ENCODE peak calls at places on chromosome 9, in seven cellular contexts. One of them, this sample, is unnamed.

GRCh38 chr9:7246917-7247538 is 489.3 kb downstream of the KDM4C start:
- DNase-seq in CD8-positive, alpha-beta T cell: no peak
- DNase-seq in fibroblast of lung: peak
- DNase-seq in H9: no peak
- DNase-seq in sigmoid colon: no peak
- DNase-seq in lower leg skin: no peak
- DNase-seq in GM23338: no peak
- DNase-seq in this sample: no peak

GRCh38 chr9:112249277-112249676 is 74.2 kb upstream of the SUSD1 start:
- DNase-seq in lower leg skin: no peak
- DNase-seq in fibroblast of lung: peak
- DNase-seq in CD8-positive, alpha-beta T cell: no peak
- DNase-seq in H9: no peak
- DNase-seq in sigmoid colon: no peak
- DNase-seq in GM23338: no peak
- DNase-seq in this sample: peak

GRCh38 chr9:99416007-99416406 is 193.9 kb downstream of the SEC61B start:
- DNase-seq in lower leg skin: no peak
- DNase-seq in H9: no peak
- DNase-seq in CD8-positive, alpha-beta T cell: no peak
- DNase-seq in GM23338: no peak
- DNase-seq in fibroblast of lung: peak
- DNase-seq in sigmoid colon: no peak
- DNase-seq in this sample: peak

GRCh38 chr9:114343471-114344187 is 14.0 kb downstream of the ORM2 start:
- DNase-seq in lower leg skin: no peak
- DNase-seq in H9: no peak
- DNase-seq in CD8-positive, alpha-beta T cell: no peak
- DNase-seq in sigmoid colon: no peak
- DNase-seq in GM23338: no peak
- DNase-seq in fibroblast of lung: no peak
- DNase-seq in this sample: no peak

GRCh38 chr9:112186695-112187094 is 11.6 kb upstream of the SUSD1 start:
- DNase-seq in GM23338: no peak
- DNase-seq in fibroblast of lung: no peak
- DNase-seq in sigmoid colon: no peak
- DNase-seq in CD8-positive, alpha-beta T cell: no peak
- DNase-seq in H9: no peak
- DNase-seq in lower leg skin: no peak
- DNase-seq in this sample: no peak

GRCh38 chr9:128020692-128021091 is 39.9 kb upstream of the EEIG1 start:
- DNase-seq in GM23338: peak
- DNase-seq in H9: peak
- DNase-seq in sigmoid colon: no peak
- DNase-seq in fibroblast of lung: no peak
- DNase-seq in CD8-positive, alpha-beta T cell: no peak
- DNase-seq in lower leg skin: no peak
- DNase-seq in this sample: no peak

GRCh38 chr9:115104908-115105307 is 13.0 kb downstream of the TNC start:
- DNase-seq in GM23338: no peak
- DNase-seq in CD8-positive, alpha-beta T cell: no peak
- DNase-seq in sigmoid colon: no peak
- DNase-seq in H9: no peak
- DNase-seq in fibroblast of lung: peak
- DNase-seq in lower leg skin: no peak
- DNase-seq in this sample: peak

GRCh38 chr9:129750010-129750409 is 2.8 kb downstream of the PTGES start:
- DNase-seq in CD8-positive, alpha-beta T cell: no peak
- DNase-seq in H9: no peak
- DNase-seq in fibroblast of lung: peak
- DNase-seq in GM23338: no peak
- DNase-seq in sigmoid colon: no peak
- DNase-seq in lower leg skin: peak
- DNase-seq in this sample: peak

GRCh38 chr9:111524731-111525055 is 286 bp upstream of the ZNF483 start:
- DNase-seq in GM23338: no peak
- DNase-seq in fibroblast of lung: no peak
- DNase-seq in H9: no peak
- DNase-seq in CD8-positive, alpha-beta T cell: no peak
- DNase-seq in lower leg skin: no peak
- DNase-seq in sigmoid colon: no peak
- DNase-seq in this sample: no peak

GRCh38 chr9:1702701-1703100 is 312.4 kb upstream of the SMARCA2 start:
- DNase-seq in sigmoid colon: no peak
- DNase-seq in CD8-positive, alpha-beta T cell: no peak
- DNase-seq in GM23338: no peak
- DNase-seq in fibroblast of lung: no peak
- DNase-seq in lower leg skin: no peak
- DNase-seq in H9: no peak
- DNase-seq in this sample: no peak

GRCh38 chr9:135809166-135809565 is 98.2 kb downstream of the CAMSAP1 start:
- DNase-seq in CD8-positive, alpha-beta T cell: no peak
- DNase-seq in H9: no peak
- DNase-seq in GM23338: no peak
- DNase-seq in sigmoid colon: no peak
- DNase-seq in fibroblast of lung: peak
- DNase-seq in lower leg skin: peak
- DNase-seq in this sample: peak

GRCh38 chr9:109779711-109780452 is at the start of gene PALM2AKAP2:
- DNase-seq in H9: peak
- DNase-seq in sigmoid colon: peak
- DNase-seq in fibroblast of lung: peak
- DNase-seq in GM23338: peak
- DNase-seq in CD8-positive, alpha-beta T cell: no peak
- DNase-seq in lower leg skin: peak
- DNase-seq in this sample: peak

GRCh38 chr9:124022201-124023121 is 10.9 kb downstream of the LHX2 start:
- DNase-seq in lower leg skin: no peak
- DNase-seq in H9: peak
- DNase-seq in GM23338: peak
- DNase-seq in sigmoid colon: no peak
- DNase-seq in fibroblast of lung: peak
- DNase-seq in CD8-positive, alpha-beta T cell: no peak
- DNase-seq in this sample: no peak

GRCh38 chr9:82202808-82203207 is 214.2 kb downstream of the SPATA31D1 start:
- DNase-seq in CD8-positive, alpha-beta T cell: no peak
- DNase-seq in H9: no peak
- DNase-seq in fibroblast of lung: peak
- DNase-seq in sigmoid colon: no peak
- DNase-seq in lower leg skin: no peak
- DNase-seq in GM23338: no peak
- DNase-seq in this sample: peak

GRCh38 chr9:127305450-127306226 is 41.1 kb downstream of the GARNL3 start:
- DNase-seq in CD8-positive, alpha-beta T cell: no peak
- DNase-seq in lower leg skin: no peak
- DNase-seq in sigmoid colon: no peak
- DNase-seq in H9: peak
- DNase-seq in GM23338: peak
- DNase-seq in fibroblast of lung: no peak
- DNase-seq in this sample: no peak

GRCh38 chr9:125238127-125238914 is 2.8 kb downstream of the HSPA5 start:
- DNase-seq in sigmoid colon: no peak
- DNase-seq in H9: no peak
- DNase-seq in CD8-positive, alpha-beta T cell: no peak
- DNase-seq in lower leg skin: no peak
- DNase-seq in fibroblast of lung: no peak
- DNase-seq in GM23338: no peak
- DNase-seq in this sample: no peak

GRCh38 chr9:116027096-116027495 is 126.5 kb upstream of the PAPPA start:
- DNase-seq in H9: no peak
- DNase-seq in sigmoid colon: no peak
- DNase-seq in GM23338: peak
- DNase-seq in CD8-positive, alpha-beta T cell: no peak
- DNase-seq in fibroblast of lung: peak
- DNase-seq in lower leg skin: no peak
- DNase-seq in this sample: peak

GRCh38 chr9:90300901-90301688 is 341.5 kb downstream of the DIRAS2 start:
- DNase-seq in lower leg skin: no peak
- DNase-seq in sigmoid colon: no peak
- DNase-seq in fibroblast of lung: peak
- DNase-seq in GM23338: no peak
- DNase-seq in CD8-positive, alpha-beta T cell: no peak
- DNase-seq in H9: no peak
- DNase-seq in this sample: peak

GRCh38 chr9:105413486-105414068 is 34.3 kb upstream of the FSD1L start:
- DNase-seq in lower leg skin: no peak
- DNase-seq in fibroblast of lung: peak
- DNase-seq in sigmoid colon: no peak
- DNase-seq in GM23338: peak
- DNase-seq in H9: peak
- DNase-seq in CD8-positive, alpha-beta T cell: no peak
- DNase-seq in this sample: peak
- TF ChIP-seq CTCF in lower leg skin: no peak
- TF ChIP-seq CTCF in fibroblast of lung: peak
- TF ChIP-seq CTCF in sigmoid colon: peak
- TF ChIP-seq CTCF in GM23338: peak
- TF ChIP-seq CTCF in H9: peak
- TF ChIP-seq CTCF in CD8-positive, alpha-beta T cell: no peak
- TF ChIP-seq CTCF in this sample: peak

GRCh38 chr9:35566417-35566816 is 38.6 kb upstream of the TESK1 start:
- DNase-seq in H9: no peak
- DNase-seq in CD8-positive, alpha-beta T cell: no peak
- DNase-seq in lower leg skin: no peak
- DNase-seq in GM23338: no peak
- DNase-seq in fibroblast of lung: peak
- DNase-seq in sigmoid colon: no peak
- DNase-seq in this sample: no peak
- TF ChIP-seq CTCF in H9: peak
- TF ChIP-seq CTCF in CD8-positive, alpha-beta T cell: no peak
- TF ChIP-seq CTCF in lower leg skin: no peak
- TF ChIP-seq CTCF in GM23338: peak
- TF ChIP-seq CTCF in fibroblast of lung: no peak
- TF ChIP-seq CTCF in sigmoid colon: no peak
- TF ChIP-seq CTCF in this sample: no peak

GRCh38 chr9:97848237-97848581 is 4.8 kb upstream of the FOXE1 start:
- DNase-seq in fibroblast of lung: no peak
- DNase-seq in lower leg skin: no peak
- DNase-seq in CD8-positive, alpha-beta T cell: no peak
- DNase-seq in GM23338: peak
- DNase-seq in sigmoid colon: no peak
- DNase-seq in H9: no peak
- DNase-seq in this sample: no peak
- TF ChIP-seq CTCF in fibroblast of lung: peak
- TF ChIP-seq CTCF in lower leg skin: no peak
- TF ChIP-seq CTCF in CD8-positive, alpha-beta T cell: no peak
- TF ChIP-seq CTCF in GM23338: peak
- TF ChIP-seq CTCF in sigmoid colon: no peak
- TF ChIP-seq CTCF in H9: peak
- TF ChIP-seq CTCF in this sample: peak

GRCh38 chr9:4970970-4971641 is 14.0 kb upstream of the JAK2 start:
- DNase-seq in CD8-positive, alpha-beta T cell: no peak
- DNase-seq in lower leg skin: no peak
- DNase-seq in GM23338: no peak
- DNase-seq in H9: no peak
- DNase-seq in fibroblast of lung: no peak
- DNase-seq in sigmoid colon: no peak
- DNase-seq in this sample: no peak

GRCh38 chr9:4979224-4979623 is 5.8 kb upstream of the JAK2 start:
- DNase-seq in CD8-positive, alpha-beta T cell: no peak
- DNase-seq in lower leg skin: no peak
- DNase-seq in H9: no peak
- DNase-seq in GM23338: no peak
- DNase-seq in fibroblast of lung: peak
- DNase-seq in sigmoid colon: no peak
- DNase-seq in this sample: no peak

GRCh38 chr9:4969130-4969529 is 15.9 kb upstream of the JAK2 start:
- DNase-seq in lower leg skin: no peak
- DNase-seq in fibroblast of lung: no peak
- DNase-seq in CD8-positive, alpha-beta T cell: no peak
- DNase-seq in GM23338: no peak
- DNase-seq in sigmoid colon: no peak
- DNase-seq in H9: no peak
- DNase-seq in this sample: no peak

GRCh38 chr9:4973246-4973645 is 11.8 kb upstream of the JAK2 start:
- DNase-seq in CD8-positive, alpha-beta T cell: no peak
- DNase-seq in sigmoid colon: no peak
- DNase-seq in H9: no peak
- DNase-seq in lower leg skin: no peak
- DNase-seq in GM23338: no peak
- DNase-seq in fibroblast of lung: peak
- DNase-seq in this sample: no peak

DNA sequence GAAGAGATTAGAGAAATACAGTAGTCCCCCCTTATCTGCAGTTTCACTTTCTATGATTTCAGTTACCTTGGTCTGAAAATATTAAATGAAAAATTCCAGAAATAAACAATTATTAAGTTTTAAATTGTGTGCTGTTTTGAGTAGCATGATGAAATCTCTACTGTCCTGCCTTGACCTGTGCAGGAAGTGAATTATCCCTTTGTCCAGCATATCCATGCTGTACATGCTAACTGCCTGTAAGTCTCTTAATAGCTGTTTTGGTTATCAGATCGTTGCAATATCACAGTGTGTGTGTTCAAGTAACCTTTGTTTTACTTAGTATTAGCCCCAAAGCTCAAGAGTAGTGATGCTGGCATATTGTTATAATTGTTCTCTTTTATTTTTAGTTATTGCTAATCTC is 11.2 kb upstream of the JAK2 start:
- DNase-seq in sigmoid colon: no peak
- DNase-seq in GM23338: no peak
- DNase-seq in fibroblast of lung: no peak
- DNase-seq in CD8-positive, alpha-beta T cell: no peak
- DNase-seq in H9: no peak
- DNase-seq in lower leg skin: no peak
- DNase-seq in this sample: no peak
- TF ChIP-seq CTCF in sigmoid colon: no peak
- TF ChIP-seq CTCF in GM23338: no peak
- TF ChIP-seq CTCF in fibroblast of lung: no peak
- TF ChIP-seq CTCF in CD8-positive, alpha-beta T cell: no peak
- TF ChIP-seq CTCF in H9: no peak
- TF ChIP-seq CTCF in lower leg skin: no peak
- TF ChIP-seq CTCF in this sample: no peak